ENCODE peak calls at places on chromosome 9, in nine cellular contexts. H, T, N, K, S, L, X, A and R are unnamed samples. For H3K9me3 and H3K4me1, the result is how much of the 10 kb centered on the place peaks cover.

GRCh38 chr9:134420974-134421432 is 94.7 kb downstream of the RXRA start:
- DNase-seq in A (no peak), X (no peak), H (no peak), T (no peak), L (no peak), S (no peak), K (no peak), N (no peak), R (peak)

GRCh38 chr9:85237478-85237877 is 504.3 kb downstream of the AGTPBP1 start:
- DNase-seq in L (no peak), H (no peak), K (no peak), N (no peak), A (no peak), X (no peak), S (no peak), T (no peak), R (no peak)

GRCh38 chr9:91883503-91883902 is 66.5 kb downstream of the ROR2 start:
- DNase-seq in N (no peak), K (no peak), T (no peak), H (no peak), L (no peak), S (no peak), X (no peak), A (no peak), R (no peak)

GRCh38 chr9:127817881-127818434 is 15.3 kb downstream of the FPGS start:
- DNase-seq in S (no peak), A (no peak), T (no peak), L (no peak), K (no peak), X (no peak), N (no peak), H (no peak), R (peak)

GRCh38 chr9:133375116-133375723 is 640 bp downstream of the SURF4 start:
- DNase-seq in N (no peak), X (peak), A (peak), T (no peak), L (no peak), H (peak), S (no peak), K (peak), R (no peak)

GRCh38 chr9:38371495-38371894 is 21.0 kb upstream of the ALDH1B1 start:
- DNase-seq in X (peak), L (no peak), S (peak), K (peak), A (peak), T (no peak), N (peak), H (peak), R (peak)

GRCh38 chr9:130409250-130409649 is 35.5 kb upstream of the ASS1 start:
- DNase-seq in X (no peak), K (no peak), T (no peak), H (no peak), N (no peak), L (no peak), S (no peak), A (no peak), R (no peak)

GRCh38 chr9:89422151-89422918 is 75.6 kb downstream of the SEMA4D start:
- DNase-seq in X (no peak), A (no peak), K (no peak), L (no peak), S (no peak), H (peak), T (no peak), N (no peak), R (no peak)

GRCh38 chr9:115524467-115525059 is 406.6 kb upstream of the TNC start:
- DNase-seq in H (peak), N (peak), A (peak), S (peak), K (no peak), L (no peak), X (no peak), T (no peak), R (no peak)

GRCh38 chr9:131309526-131310276 is 20.2 kb downstream of the PLPP7 start:
- DNase-seq in N (no peak), T (no peak), A (no peak), S (no peak), L (no peak), H (no peak), K (no peak), X (no peak), R (no peak)

GRCh38 chr9:99820330-99821186 is 1.1 kb upstream of the NR4A3 start:
- DNase-seq in H (peak), X (peak), T (peak), S (no peak), K (peak), A (peak), N (peak), L (no peak), R (peak)

GRCh38 chr9:14913366-14913765 is 3.1 kb upstream of the FREM1 start:
- DNase-seq in L (no peak), X (no peak), K (no peak), T (no peak), A (no peak), N (no peak), H (no peak), S (no peak), R (no peak)

GRCh38 chr9:36566813-36567217 is 5.9 kb upstream of the MELK start:
- DNase-seq in N (no peak), X (peak), T (no peak), L (no peak), H (peak), K (peak), A (peak), S (no peak), R (peak)

DNA sequence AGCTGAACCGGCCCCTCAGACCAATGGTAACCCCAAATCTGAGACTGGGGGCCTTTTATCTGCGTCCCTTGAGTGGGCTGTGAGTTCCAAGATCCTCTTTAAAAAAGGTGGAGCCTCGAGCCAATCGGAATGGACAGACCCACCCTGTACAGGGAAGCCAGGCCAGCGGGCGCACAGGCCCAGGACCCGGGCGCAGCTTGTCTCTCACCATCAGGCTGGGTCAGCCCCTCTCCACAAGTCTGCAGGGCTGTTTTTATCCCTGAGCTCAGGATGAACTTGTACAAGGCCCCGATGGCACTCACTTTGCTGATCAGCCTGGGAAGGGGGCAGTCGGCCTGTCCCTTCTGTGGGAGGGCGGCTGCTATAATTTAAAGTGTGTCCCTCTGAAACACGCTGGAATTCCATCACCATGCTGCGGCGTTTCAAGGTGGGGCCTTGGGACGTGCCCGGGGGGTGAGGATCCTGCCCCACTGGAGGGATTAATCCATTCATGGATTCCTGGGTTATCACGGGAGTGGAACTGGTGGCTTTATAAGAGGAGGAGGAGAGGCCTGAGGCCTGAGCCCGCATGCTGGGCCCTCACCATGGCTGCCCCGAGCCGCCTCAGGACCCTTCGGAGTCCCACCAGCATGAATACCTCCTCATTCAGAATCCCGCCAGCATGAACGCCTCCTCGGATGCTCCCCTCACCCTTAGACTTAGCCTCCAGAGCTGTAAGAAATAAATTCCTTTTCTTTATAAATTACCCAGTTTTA is 14.1 kb downstream of the EXD3 start:
- DNase-seq in N (no peak), K (no peak), T (no peak), A (no peak), L (no peak), H (no peak), X (no peak), S (no peak), R (no peak)
- TF ChIP-seq POLR2A in N (no peak), K (no peak), T (no peak), A (no peak), L (no peak), H (no peak), X (no peak), S (no peak), R (no peak)

DNA sequence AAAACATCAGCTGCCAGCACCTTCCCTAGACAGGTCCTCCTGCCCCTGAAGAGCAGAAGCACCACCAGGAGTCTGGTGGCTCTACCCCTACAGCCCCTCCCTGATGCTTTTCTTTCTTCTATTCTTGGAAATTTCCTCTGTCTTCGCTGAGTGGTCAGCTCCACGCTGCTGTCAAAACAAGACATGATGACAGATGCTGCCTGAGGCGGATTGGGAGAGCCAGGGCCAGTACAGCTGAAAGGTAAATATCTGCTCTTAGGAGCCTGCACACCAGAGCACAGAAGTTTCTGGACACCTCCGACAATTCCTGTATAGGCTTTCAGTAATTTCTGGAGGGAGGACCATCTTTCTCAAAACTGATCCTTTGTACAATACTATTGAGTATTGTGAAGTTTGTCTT is 4.7 kb upstream of the OR1Q1 start:
- DNase-seq in T (no peak), N (no peak), H (no peak), X (no peak), S (no peak), A (no peak), K (no peak), L (no peak), R (no peak)
- H3K9me3 ChIP-seq in T (under half), N (under half), H (under half), X (under half), S (under half), A (under half), K (under half), L (under half), R (under half)

GRCh38 chr9:114395196-114395595 is 7.4 kb upstream of the AKNA start:
- DNase-seq in X (no peak), N (no peak), T (peak), L (no peak), H (no peak), S (no peak), A (no peak), K (no peak), R (no peak)

GRCh38 chr9:114390952-114391351 is 3.2 kb upstream of the AKNA start:
- DNase-seq in A (no peak), N (no peak), L (no peak), K (no peak), H (peak), S (no peak), T (no peak), X (no peak), R (no peak)

GRCh38 chr9:114389612-114390368 is 2.0 kb upstream of the AKNA start:
- DNase-seq in L (no peak), X (no peak), H (no peak), K (no peak), A (no peak), S (no peak), T (no peak), N (no peak), R (no peak)

GRCh38 chr9:114394523-114395193 is 6.9 kb upstream of the AKNA start:
- DNase-seq in T (peak), X (no peak), L (no peak), H (no peak), A (no peak), N (peak), S (no peak), K (no peak), R (no peak)

DNA sequence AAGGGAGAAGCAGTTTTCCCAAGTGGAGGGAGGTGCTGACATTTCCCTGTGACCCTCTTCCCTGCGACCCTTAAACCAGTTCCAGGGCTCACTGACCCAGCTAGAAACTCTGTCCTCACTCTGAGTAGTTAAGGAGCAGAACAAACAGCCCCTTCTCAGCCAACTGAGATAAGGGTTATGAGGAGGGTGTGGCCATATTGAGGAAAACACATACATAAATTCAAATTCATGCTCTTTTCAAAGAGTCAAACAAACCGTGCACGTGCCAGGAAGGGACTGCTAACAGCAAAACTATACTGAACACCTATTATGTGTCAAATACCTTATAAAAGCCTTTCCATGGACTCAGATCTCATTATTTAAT is 4.9 kb upstream of the AKNA start:
- DNase-seq in L (no peak), A (no peak), H (no peak), S (no peak), K (peak), T (peak), X (peak), N (peak), R (no peak)
- H3K4me1 ChIP-seq in L (half or more), A (under half), H (under half), S (under half), K (under half), T (under half), X (half or more), N (under half), R (under half)

GRCh38 chr9:6410653-6411052 is 2.3 kb upstream of the UHRF2 start:
- DNase-seq in A (no peak), S (no peak), K (no peak), H (no peak), L (no peak), X (no peak), T (no peak), N (no peak), R (no peak)

GRCh38 chr9:6414291-6414690 is 1.3 kb downstream of the UHRF2 start:
- DNase-seq in X (no peak), N (no peak), A (no peak), H (peak), T (no peak), S (no peak), L (no peak), K (no peak), R (no peak)

GRCh38 chr9:6413365-6414263 is 615 bp downstream of the UHRF2 start:
- DNase-seq in H (no peak), A (peak), S (no peak), T (no peak), N (no peak), K (peak), X (peak), L (no peak), R (peak)

GRCh38 chr9:6415266-6415665 is 2.3 kb downstream of the UHRF2 start:
- DNase-seq in T (no peak), S (no peak), X (no peak), H (no peak), K (no peak), L (no peak), N (no peak), A (no peak), R (no peak)

GRCh38 chr9:6412572-6413364 is at the start of gene UHRF2:
- DNase-seq in N (peak), K (peak), L (peak), A (peak), H (peak), X (peak), T (peak), S (peak), R (peak)
- TF ChIP-seq POLR2A in N (peak), K (peak), L (no peak), A (peak), H (peak), X (peak), T (peak), S (peak), R (peak)